ENCODE peak calls at places on chromosomes 11 and 22, in ten cellular contexts. O, Q, X, L, V, U, E, S, A and B are unnamed samples.

GRCh38 chr22:20536590-20537324 is 29.3 kb downstream of the MED15 start:
- DNase-seq in O (no peak), Q (no peak), X (no peak), L (no peak), V (no peak), U (no peak), E (no peak), S (no peak), A (no peak), B (peak; percentile 33)

GRCh38 chr11:92269021-92269420 is 44.4 kb downstream of the FAT3 start:
- DNase-seq in O (peak; percentile 4), Q (no peak), X (no peak), L (no peak), V (no peak), U (no peak), E (peak; percentile 62), S (no peak), A (peak; percentile 31), B (no peak)

GRCh38 chr22:26330971-26331625 is 98.0 kb upstream of the ASPHD2 start:
- DNase-seq in O (peak; percentile 54), Q (no peak), X (peak; percentile 38), L (peak; percentile 14), V (peak; percentile 84), U (peak; percentile 63), E (peak; percentile 90), S (no peak), A (peak; percentile 57), B (no peak)

GRCh38 chr11:45743556-45744468 is 61.1 kb upstream of the SLC35C1 start:
- DNase-seq in O (peak; percentile 71), Q (no peak), X (no peak), L (no peak), V (no peak), U (no peak), E (peak; percentile 42), S (no peak), A (no peak), B (no peak)

GRCh38 chr11:102798012-102798746 is at the start of gene MMP1:
- DNase-seq in O (no peak), Q (no peak), X (no peak), L (no peak), V (no peak), U (no peak), E (no peak), S (no peak), A (peak; percentile 86), B (no peak)

GRCh38 chr11:1236316-1237127 is 13.7 kb downstream of the MUC5B start:
- DNase-seq in O (no peak), Q (peak; percentile 67), X (no peak), L (no peak), V (peak; percentile 22), U (no peak), E (no peak), S (no peak), A (no peak), B (no peak)

GRCh38 chr11:68016904-68017817 is 7.0 kb downstream of the ALDH3B1 start:
- DNase-seq in O (peak; percentile 94), Q (peak; percentile 74), X (no peak), L (no peak), V (no peak), U (no peak), E (no peak), S (no peak), A (no peak), B (peak; percentile 56)

GRCh38 chr22:22941831-22942510 is 54.4 kb downstream of the IGLL5 start:
- DNase-seq in O (no peak), Q (peak; percentile 55), X (peak; percentile 15), L (no peak), V (peak; percentile 23), U (no peak), E (no peak), S (peak; percentile 7), A (no peak), B (no peak)

DNA sequence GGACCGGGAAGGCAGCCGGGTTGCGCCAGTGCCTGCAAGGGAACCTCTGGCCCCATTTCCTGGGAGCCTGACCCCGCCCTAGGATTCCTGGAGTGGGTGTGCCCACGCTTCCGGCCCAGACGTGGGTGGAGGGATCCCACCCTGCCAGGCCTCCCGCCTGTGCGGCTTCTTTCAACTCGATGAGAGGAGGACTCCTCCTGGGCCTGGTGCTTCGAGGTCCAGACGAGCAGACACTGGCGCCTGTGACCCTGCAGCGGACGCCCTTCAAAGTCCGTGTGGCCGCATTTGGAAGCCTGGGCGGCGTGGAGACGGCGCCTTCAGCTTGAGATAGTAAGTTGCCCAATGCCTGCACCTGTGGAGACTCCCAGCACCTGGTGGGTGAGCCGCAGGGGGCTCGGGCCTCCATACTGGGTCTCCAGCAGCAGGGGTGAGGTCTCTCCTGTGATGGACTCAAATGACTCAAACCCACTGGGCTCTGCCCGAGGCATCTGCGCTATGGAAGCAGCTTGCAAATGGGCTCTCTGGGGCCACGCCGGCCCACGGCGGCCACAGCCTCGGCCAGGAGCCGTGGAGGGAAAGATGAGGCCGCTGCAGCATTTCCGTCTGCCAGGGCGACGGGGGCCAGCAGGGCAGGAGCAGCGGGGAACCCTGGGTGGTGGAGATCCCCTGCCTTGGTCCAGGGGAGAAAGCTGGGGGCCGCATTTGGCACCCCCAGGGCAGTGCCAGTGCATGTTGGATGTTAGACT is 64.3 kb upstream of the PPARA start:
- DNase-seq in O (no peak), Q (peak; percentile 91), X (no peak), L (no peak), V (no peak), U (peak; percentile 69), E (no peak), S (peak; percentile 85), A (peak; percentile 90), B (peak; percentile 91)
- H3K27ac ChIP-seq in O (no peak overlapping the region), Q (peak overlapping the region; percentile 98), X (peak overlapping the region; percentile 78), L (peak overlapping the region; percentile 99), V (no peak overlapping the region), U (peak overlapping the region; percentile 100), E (no peak overlapping the region), S (peak overlapping the region; percentile 99), A (peak overlapping the region; percentile 94), B (peak overlapping the region; percentile 98)

GRCh38 chr11:107564877-107565218 is 687 bp downstream of the ALKBH8 start:
- DNase-seq in O (no peak), Q (no peak), X (no peak), L (no peak), V (no peak), U (no peak), E (no peak), S (no peak), A (no peak), B (no peak)

GRCh38 chr11:107562647-107563208 is 2.8 kb downstream of the ALKBH8 start:
- DNase-seq in O (peak; percentile 7), Q (no peak), X (no peak), L (no peak), V (no peak), U (peak; percentile 93), E (no peak), S (no peak), A (peak; percentile 95), B (no peak)

GRCh38 chr11:107563702-107564101 is 1.8 kb downstream of the ALKBH8 start:
- DNase-seq in O (peak; percentile 29), Q (no peak), X (peak; percentile 34), L (no peak), V (no peak), U (peak; percentile 72), E (peak; percentile 52), S (peak; percentile 28), A (peak; percentile 48), B (no peak)

GRCh38 chr11:107565219-107565937 is at the start of gene ALKBH8:
- DNase-seq in O (peak; percentile 54), Q (peak; percentile 87), X (peak; percentile 78), L (peak; percentile 60), V (peak; percentile 74), U (no peak), E (peak; percentile 87), S (peak; percentile 65), A (peak; percentile 68), B (peak; percentile 82)

DNA sequence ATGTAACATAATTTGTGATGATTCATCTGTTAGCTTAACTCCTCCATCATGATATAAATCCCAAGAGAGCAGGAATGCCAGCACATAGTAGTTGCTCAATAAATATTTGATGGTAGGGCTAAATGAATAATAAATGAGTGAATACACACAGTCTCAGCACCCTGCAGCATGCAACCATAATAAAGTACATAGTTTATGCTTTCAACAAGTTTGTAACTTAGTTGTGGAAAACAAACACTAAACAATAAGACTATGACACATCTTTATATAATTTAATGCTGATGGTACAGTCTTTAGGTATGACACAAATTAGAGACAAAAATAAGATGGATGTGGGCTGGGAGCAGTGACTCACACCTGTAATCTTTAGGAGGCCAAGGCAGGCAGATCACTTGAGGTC is 3.8 kb downstream of the ALKBH8 start:
- DNase-seq in O (no peak), Q (no peak), X (no peak), L (no peak), V (no peak), U (no peak), E (no peak), S (no peak), A (peak; percentile 87), B (no peak)
- H3K27ac ChIP-seq in O (no peak overlapping the region), Q (no peak overlapping the region), X (no peak overlapping the region), L (no peak overlapping the region), V (no peak overlapping the region), U (peak overlapping the region; percentile 83), E (no peak overlapping the region), S (no peak overlapping the region), A (peak overlapping the region; percentile 73), B (no peak overlapping the region)

GRCh38 chr11:12184696-12185095 is 74.3 kb downstream of the MICAL2 start:
- DNase-seq in O (no peak), Q (no peak), X (no peak), L (no peak), V (no peak), U (no peak), E (no peak), S (no peak), A (no peak), B (no peak)

GRCh38 chr11:12185106-12185690 is 74.8 kb downstream of the MICAL2 start:
- DNase-seq in O (no peak), Q (no peak), X (no peak), L (no peak), V (no peak), U (no peak), E (no peak), S (no peak), A (no peak), B (no peak)

GRCh38 chr11:12185914-12186313 is 75.5 kb downstream of the MICAL2 start:
- DNase-seq in O (no peak), Q (no peak), X (no peak), L (no peak), V (no peak), U (no peak), E (no peak), S (no peak), A (no peak), B (peak; percentile 75)

GRCh38 chr11:12182650-12183511 is 72.5 kb downstream of the MICAL2 start:
- DNase-seq in O (peak; percentile 58), Q (no peak), X (no peak), L (no peak), V (no peak), U (peak; percentile 74), E (no peak), S (peak; percentile 84), A (peak; percentile 90), B (no peak)

GRCh38 chr11:12183827-12184620 is 73.6 kb downstream of the MICAL2 start:
- DNase-seq in O (no peak), Q (no peak), X (no peak), L (no peak), V (no peak), U (no peak), E (no peak), S (no peak), A (no peak), B (no peak)
- H3K27ac ChIP-seq in O (no peak overlapping the region), Q (peak overlapping the region; percentile 51), X (no peak overlapping the region), L (no peak overlapping the region), V (no peak overlapping the region), U (peak overlapping the region; percentile 85), E (no peak overlapping the region), S (peak overlapping the region; percentile 80), A (peak overlapping the region; percentile 96), B (peak overlapping the region; percentile 58)

DNA sequence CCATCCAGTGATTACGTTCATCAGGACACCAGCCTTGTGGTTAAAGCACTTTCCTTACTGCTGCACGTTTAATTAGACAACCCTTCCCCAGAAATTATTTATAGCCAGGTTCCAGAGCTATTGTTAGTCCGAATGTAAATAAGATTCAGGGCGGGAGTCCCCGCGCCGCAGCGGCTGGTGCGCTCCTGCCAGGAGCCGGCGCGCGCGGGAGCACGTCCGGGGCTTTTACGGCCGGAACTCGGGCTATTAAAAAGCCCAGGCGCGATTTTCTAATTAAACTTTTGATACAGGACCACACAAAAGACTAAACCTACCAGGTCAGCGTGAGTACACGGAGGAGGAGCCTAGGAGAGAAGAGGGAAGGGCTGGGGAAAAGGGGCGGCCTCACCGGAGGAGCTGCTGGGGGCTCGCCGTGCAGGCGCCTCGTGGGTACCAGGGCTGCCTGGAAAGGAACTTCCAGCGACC is 538.2 kb downstream of the OPCML start:
- DNase-seq in O (no peak), Q (no peak), X (no peak), L (no peak), V (no peak), U (no peak), E (peak; percentile 57), S (no peak), A (no peak), B (no peak)
- H3K27ac ChIP-seq in O (no peak overlapping the region), Q (no peak overlapping the region), X (no peak overlapping the region), L (no peak overlapping the region), V (no peak overlapping the region), U (no peak overlapping the region), E (no peak overlapping the region), S (no peak overlapping the region), A (no peak overlapping the region), B (no peak overlapping the region)